ENCODE peak calls at places on chromosomes 12 and 14, in ten cellular contexts. K, N, X, Y, I, B, F, D, Q and L are unnamed samples.

GRCh38 chr14:77691259-77691658 is 16.6 kb downstream of the ALKBH1 start:
- DNase-seq in Q (no peak), N (no peak), D (no peak), Y (no peak), K (no peak), B (peak; percentile 39), F (no peak), I (no peak), X (no peak), L (no peak)

GRCh38 chr12:87801860-87802720 is 227.1 kb downstream of the C12orf50 start:
- DNase-seq in X (no peak), I (no peak), D (no peak), Q (no peak), N (no peak), Y (no peak), F (peak; percentile 24), B (no peak), K (no peak), L (no peak)

GRCh38 chr14:102493096-102493495 is 16.5 kb downstream of the ANKRD9 start:
- DNase-seq in Q (no peak), I (no peak), K (peak; percentile 36), B (no peak), X (no peak), D (no peak), F (no peak), N (no peak), Y (no peak), L (peak; percentile 46)

GRCh38 chr12:13591488-13591887 is 389.9 kb downstream of the GRIN2B start:
- DNase-seq in K (no peak), B (no peak), Y (no peak), N (no peak), Q (no peak), I (no peak), F (no peak), X (no peak), D (no peak), L (no peak)

GRCh38 chr14:59836116-59836515 is 34.5 kb downstream of the RTN1 start:
- DNase-seq in N (no peak), Q (no peak), D (no peak), Y (no peak), K (no peak), I (no peak), X (no peak), B (no peak), F (no peak), L (no peak)

GRCh38 chr12:101963703-101964102 is 86.3 kb downstream of the DRAM1 start:
- DNase-seq in I (peak; percentile 22), D (no peak), B (no peak), X (no peak), F (peak; percentile 60), Y (no peak), Q (no peak), N (no peak), K (peak; percentile 43), L (peak; percentile 50)

GRCh38 chr12:92396647-92397258 is 251.1 kb upstream of the BTG1 start:
- DNase-seq in N (peak; percentile 70), Y (no peak), X (no peak), D (peak; percentile 73), K (no peak), Q (no peak), F (no peak), B (no peak), I (no peak), L (no peak)

GRCh38 chr12:25852792-25853191 is 105.7 kb upstream of the RASSF8 start:
- DNase-seq in B (no peak), Y (no peak), Q (no peak), F (no peak), D (peak; percentile 44), I (no peak), K (no peak), N (peak; percentile 29), X (no peak), L (no peak)

GRCh38 chr14:33837943-33838683 is 112.8 kb downstream of the EGLN3 start:
- DNase-seq in K (no peak), D (no peak), N (no peak), F (no peak), B (no peak), X (no peak), Y (no peak), I (no peak), Q (no peak), L (no peak)